ENCODE peak calls at places on chromosomes 16 and 17, in six cellular contexts. Z is K562, Q is GM12878, M is HCT116, R is H1, S is HepG2. B is an unnamed sample. For H3K9me3, the result is how much of the 10 kb centered on the place peaks cover.

GRCh38 chr17:75505152-75505409 is 10.3 kb downstream of the CASKIN2 start:
- DNase-seq in S (no peak), R (no peak), Z (no peak), Q (no peak), M (no peak), B (no peak)

GRCh38 chr17:27569257-27569722 is 61.7 kb upstream of the LGALS9 start:
- DNase-seq in M (no peak), Q (no peak), R (peak), Z (peak), S (no peak), B (peak)

GRCh38 chr17:50265690-50266306 is 8.5 kb upstream of the TMEM92 start:
- DNase-seq in Q (no peak), M (no peak), S (no peak), R (no peak), Z (no peak), B (no peak)

GRCh38 chr17:75738218-75738802 is 17.1 kb downstream of the ITGB4 start:
- DNase-seq in Q (no peak), M (no peak), R (no peak), S (peak), Z (peak), B (no peak)

GRCh38 chr16:56701534-56701933 is 19.3 kb downstream of the MT1X start:
- DNase-seq in Q (no peak), Z (no peak), R (no peak), S (no peak), M (no peak), B (no peak)

GRCh38 chr17:73015722-73016276 is 76.7 kb downstream of the SLC39A11 start:
- DNase-seq in Q (no peak), S (no peak), R (no peak), Z (no peak), M (no peak), B (no peak)

GRCh38 chr17:78397681-78398101 is 19.2 kb downstream of the PGS1 start:
- DNase-seq in S (no peak), Q (no peak), M (no peak), R (no peak), Z (no peak), B (no peak)

GRCh38 chr16:55214412-55214811 is 109.6 kb upstream of the IRX6 start:
- DNase-seq in Z (no peak), Q (no peak), R (no peak), S (no peak), M (no peak), B (no peak)

GRCh38 chr17:8117980-8118768 is at the start of gene ALOXE3:
- DNase-seq in Q (no peak), Z (no peak), R (no peak), S (peak), M (peak), B (no peak)

GRCh38 chr17:67995568-67996191 is 589 bp downstream of the C17orf58 start:
- DNase-seq in S (no peak), R (no peak), M (no peak), Z (no peak), Q (no peak), B (no peak)

GRCh38 chr17:50345443-50346312 is at the start of gene XYLT2:
- DNase-seq in R (no peak), S (peak), M (peak), Q (no peak), Z (peak), B (peak)

GRCh38 chr17:61574542-61575351 is 16.3 kb downstream of the NACA2 start:
- DNase-seq in Z (no peak), S (peak), R (no peak), M (peak), Q (no peak), B (no peak)

GRCh38 chr16:71882505-71883192 is 1.3 kb downstream of the ZNF821 start:
- DNase-seq in Q (peak), R (no peak), Z (peak), M (peak), S (peak), B (peak)

GRCh38 chr17:40966848-40967247 is at the start of gene KRT39:
- DNase-seq in Z (no peak), R (no peak), M (no peak), S (no peak), Q (no peak), B (no peak)

GRCh38 chr17:39132192-39132600 is 19.2 kb downstream of the PLXDC1 start:
- DNase-seq in Q (no peak), M (no peak), Z (peak), S (no peak), R (no peak), B (no peak)

GRCh38 chr16:57623251-57624043 is 5.0 kb upstream of the ADGRG1 start:
- DNase-seq in S (peak), M (peak), Q (no peak), R (no peak), Z (peak), B (no peak)

GRCh38 chr16:30434852-30435251 is 5.0 kb upstream of the DCTPP1 start:
- DNase-seq in S (no peak), Q (no peak), Z (no peak), M (no peak), R (no peak), B (no peak)

GRCh38 chr17:5605452-5605851 is 21.1 kb upstream of the NLRP1 start:
- DNase-seq in Z (no peak), Q (no peak), M (no peak), R (no peak), S (no peak), B (no peak)

GRCh38 chr17:12959441-12959840 is 58.4 kb downstream of the ELAC2 start:
- DNase-seq in R (no peak), Z (no peak), Q (no peak), M (no peak), S (no peak), B (no peak)

GRCh38 chr17:73058022-73058421 is 34.5 kb downstream of the SLC39A11 start:
- DNase-seq in R (no peak), S (no peak), Z (no peak), M (no peak), Q (no peak), B (no peak)

GRCh38 chr17:50203086-50203485 is 1.7 kb upstream of the COL1A1 start:
- DNase-seq in M (no peak), S (no peak), Q (no peak), R (no peak), Z (no peak), B (no peak)

GRCh38 chr16:24430937-24431760 is 108.2 kb upstream of the RBBP6 start:
- DNase-seq in R (no peak), S (no peak), M (no peak), Q (peak), Z (no peak), B (no peak)

GRCh38 chr17:17492085-17492484 is 4.1 kb downstream of the RASD1 start:
- DNase-seq in M (no peak), S (no peak), R (no peak), Z (no peak), Q (no peak), B (no peak)

GRCh38 chr16:11835891-11836652 is 15.3 kb downstream of the RSL1D1 start:
- DNase-seq in Q (no peak), S (no peak), Z (no peak), R (no peak), M (no peak), B (no peak)

GRCh38 chr16:76162046-76162445 is 115.2 kb upstream of the CNTNAP4 start:
- DNase-seq in S (no peak), Q (no peak), R (no peak), M (no peak), Z (no peak), B (no peak)

GRCh38 chr17:78057113-78057740 is 71.3 kb downstream of the TMC6 start:
- DNase-seq in Q (no peak), S (no peak), Z (no peak), R (no peak), M (no peak), B (no peak)

GRCh38 chr16:75267631-75268264 is 16.3 kb upstream of the BCAR1 start:
- DNase-seq in S (peak), M (peak), Z (no peak), R (no peak), Q (no peak), B (no peak)

GRCh38 chr16:12059216-12059769 is 82.8 kb downstream of the SNX29 start:
- DNase-seq in M (no peak), R (no peak), S (peak), Q (no peak), Z (no peak), B (no peak)

GRCh38 chr17:57911834-57912673 is 43.2 kb downstream of the CUEDC1 start:
- DNase-seq in Q (no peak), M (peak), S (peak), Z (no peak), R (no peak), B (no peak)

GRCh38 chr17:71937914-71938313 is 182.9 kb upstream of the SOX9 start:
- DNase-seq in Z (no peak), M (no peak), S (no peak), R (no peak), Q (no peak), B (no peak)

GRCh38 chr16:49101997-49102396 is 179.6 kb downstream of the CBLN1 start:
- DNase-seq in Q (no peak), Z (no peak), R (no peak), S (no peak), M (no peak), B (no peak)

GRCh38 chr17:6551909-6552768 is 4.2 kb downstream of the PITPNM3 start:
- DNase-seq in M (no peak), Z (no peak), Q (no peak), R (no peak), S (no peak), B (no peak)

GRCh38 chr16:9594961-9595360 is 503.5 kb downstream of the HAPSTR1 start:
- DNase-seq in S (no peak), Q (no peak), M (no peak), R (no peak), Z (no peak), B (no peak)

GRCh38 chr17:50195196-50195865 is 6.1 kb downstream of the COL1A1 start:
- DNase-seq in M (no peak), S (no peak), R (no peak), Q (no peak), Z (no peak), B (no peak)

GRCh38 chr16:50386139-50386538 is 17.4 kb upstream of the BRD7 start:
- DNase-seq in S (no peak), Z (peak), R (no peak), Q (no peak), M (no peak), B (no peak)

GRCh38 chr16:62213763-62214162 is 177.5 kb upstream of the CDH8 start:
- DNase-seq in S (peak), Z (no peak), Q (no peak), M (no peak), R (peak), B (peak)

GRCh38 chr16:35409503-35409902 is 1950.1 kb downstream of the TP53TG3F start:
- DNase-seq in Z (no peak), R (no peak), M (no peak), Q (no peak), S (no peak), B (no peak)
- H3K9me3 ChIP-seq in Z (under half), R (half or more), M (under half), Q (under half), S (half or more), B (under half)

DNA sequence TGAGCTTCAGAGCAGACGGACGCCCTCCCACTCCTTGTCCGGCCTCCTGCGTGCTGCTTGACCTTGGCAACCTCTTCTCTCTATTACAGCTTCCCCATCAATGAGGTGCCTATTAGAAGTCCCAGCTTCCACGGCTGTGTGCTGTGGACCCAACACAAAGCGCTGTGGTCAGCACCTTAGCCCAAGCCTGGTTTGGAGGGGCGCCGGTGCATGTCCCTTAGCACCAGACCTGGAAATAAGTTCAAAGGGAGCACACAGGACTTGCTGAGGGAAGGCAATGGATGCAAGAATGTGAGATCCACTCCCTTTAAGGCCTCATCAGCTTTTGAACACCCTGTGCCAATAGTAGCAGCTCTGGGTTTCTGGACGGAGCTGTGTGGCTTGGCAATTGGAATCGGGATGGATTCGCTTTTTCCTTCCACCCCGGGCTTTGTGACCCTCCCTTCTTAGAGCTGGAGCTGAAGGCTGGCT is 239.3 kb upstream of the MAF start:
- DNase-seq in Z (no peak), M (no peak), S (no peak), Q (no peak), R (no peak), B (no peak)
- TF ChIP-seq ZNF274 in Z (no peak), M (no peak), S (no peak), Q (no peak), R (no peak), B (no peak)

DNA sequence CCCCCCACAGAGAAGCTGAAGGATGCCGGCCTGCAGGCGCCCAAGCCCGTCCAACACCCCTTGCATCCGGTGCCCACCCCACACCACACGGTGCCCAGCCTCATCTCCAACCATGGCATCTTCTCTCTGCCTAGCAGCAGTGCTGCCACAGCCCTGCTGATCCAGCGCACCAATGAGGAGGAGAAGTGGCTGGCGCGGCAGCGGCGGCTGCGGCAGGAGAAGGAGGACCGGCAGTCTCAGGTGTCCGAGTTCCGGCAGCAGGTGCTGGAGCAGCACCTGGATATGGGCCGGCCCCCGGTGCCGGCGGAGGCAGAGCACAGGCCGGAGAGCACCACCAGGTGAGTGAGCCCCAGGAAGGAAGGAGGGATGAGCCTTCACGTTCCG is 31.5 kb downstream of the GINS2 start:
- DNase-seq in Z (no peak), Q (no peak), R (no peak), S (no peak), M (no peak), B (no peak)
- TF ChIP-seq YY1 in Z (no peak), Q (no peak), R (no peak), S (no peak), M (no peak), B (no peak)

DNA sequence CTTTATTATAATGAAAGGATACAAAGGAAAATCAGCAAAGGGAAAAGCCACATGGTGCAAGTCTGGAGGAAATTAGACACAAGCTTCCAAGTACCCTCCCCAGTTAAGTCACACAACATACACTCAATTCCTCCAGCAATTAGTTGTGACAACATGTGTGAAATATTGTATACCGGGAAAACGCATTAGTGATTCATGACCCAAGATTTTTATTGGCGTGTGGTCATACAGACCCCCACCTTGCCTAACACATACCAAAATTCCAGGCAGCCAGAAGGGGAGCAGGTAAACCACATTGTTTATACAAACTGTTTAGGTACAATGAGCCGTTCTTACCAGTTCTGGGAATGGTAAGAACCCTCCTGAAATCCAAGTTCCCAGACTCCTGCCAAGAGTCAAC is 160.5 kb downstream of the CYB561 start:
- DNase-seq in M (no peak), Z (no peak), R (no peak), Q (no peak), S (no peak), B (no peak)
- H3K9me3 ChIP-seq in M (under half), Z (under half), R (under half), Q (under half), S (under half), B (under half)

GRCh38 chr16:70438325-70438982 is 446 bp downstream of the ST3GAL2 start:
- DNase-seq in M (no peak), Z (peak), S (no peak), R (no peak), Q (no peak), B (no peak)
- TF ChIP-seq ZNF274 in M (no peak), Z (no peak), S (peak), R (no peak), Q (no peak), B (no peak)

GRCh38 chr16:87853411-87854052 is 15.8 kb downstream of the SLC7A5 start:
- DNase-seq in Q (peak), M (peak), Z (peak), R (peak), S (peak), B (no peak)

GRCh38 chr16:87854907-87855683 is 14.2 kb downstream of the SLC7A5 start:
- DNase-seq in S (no peak), M (no peak), Z (no peak), R (no peak), Q (no peak), B (no peak)

GRCh38 chr16:87856796-87857228 is 12.5 kb downstream of the SLC7A5 start:
- DNase-seq in S (peak), Z (peak), R (no peak), Q (no peak), M (no peak), B (no peak)

GRCh38 chr16:87855852-87856715 is 13.2 kb downstream of the SLC7A5 start:
- DNase-seq in M (no peak), S (peak), Z (no peak), Q (no peak), R (no peak), B (no peak)

GRCh38 chr16:87854053-87854906 is 15.0 kb downstream of the SLC7A5 start:
- DNase-seq in M (no peak), Z (peak), Q (no peak), S (peak), R (no peak), B (no peak)
- TF ChIP-seq YY1 in M (no peak), Z (no peak), Q (no peak), S (no peak), R (no peak), B (no peak)

GRCh38 chr17:4028436-4028835 is 64.2 kb upstream of the ATP2A3 start:
- DNase-seq in M (no peak), Z (no peak), S (no peak), Q (no peak), R (no peak), B (no peak)
- H3K9me3 ChIP-seq in M (under half), Z (under half), S (under half), Q (under half), R (under half), B (under half)